ENCODE peak calls at places on chromosomes 5 and 9, in four cellular contexts. O is A549, V is HepG2, W is GM12878. H is an unnamed sample.

GRCh38 chr5:140346348-140347221 is at the start of gene HBEGF:
- DNase-seq in V (peak), O (peak), W (no peak), H (peak)

GRCh38 chr9:88738708-88739107 is 203.7 kb downstream of the NXNL2 start:
- DNase-seq in O (no peak), W (no peak), V (no peak), H (no peak)

GRCh38 chr5:112878760-112879159 is 17.7 kb downstream of the SRP19 start:
- DNase-seq in O (no peak), W (no peak), V (no peak), H (no peak)

GRCh38 chr9:22030101-22030598 is 21.0 kb upstream of the CDKN2B start:
- DNase-seq in O (no peak), W (no peak), V (peak), H (no peak)

GRCh38 chr5:122078116-122078865 is at the start of gene LOX:
- DNase-seq in V (peak), W (no peak), O (peak), H (peak)

GRCh38 chr9:108377881-108378280 is 477.9 kb downstream of the ACTL7B start:
- DNase-seq in W (no peak), V (no peak), O (no peak), H (no peak)

GRCh38 chr9:4792054-4792571 is 631 bp upstream of the RCL1 start:
- DNase-seq in O (no peak), W (no peak), V (no peak), H (no peak)

GRCh38 chr5:173673295-173674170 is 57.1 kb upstream of the BOD1 start:
- DNase-seq in O (no peak), W (no peak), V (no peak), H (no peak)

GRCh38 chr9:33820231-33820745 is 3.3 kb downstream of the UBE2R2 start:
- DNase-seq in W (no peak), V (no peak), O (no peak), H (no peak)

GRCh38 chr5:141734501-141735231 is 52.6 kb upstream of the ARAP3 start:
- DNase-seq in O (peak), V (no peak), W (no peak), H (peak)

GRCh38 chr5:26572486-26572885 is 465.9 kb downstream of the CDH9 start:
- DNase-seq in W (no peak), V (no peak), O (no peak), H (no peak)

GRCh38 chr5:168663276-168664004 is 84.3 kb upstream of the PANK3 start:
- DNase-seq in V (no peak), O (no peak), W (no peak), H (no peak)

GRCh38 chr5:91311697-91312501 is 71.2 kb downstream of the ARRDC3 start:
- DNase-seq in W (peak), O (peak), V (peak), H (peak)

GRCh38 chr5:131514316-131515275 is 120.4 kb downstream of the RAPGEF6 start:
- DNase-seq in V (no peak), W (no peak), O (no peak), H (peak)

DNA sequence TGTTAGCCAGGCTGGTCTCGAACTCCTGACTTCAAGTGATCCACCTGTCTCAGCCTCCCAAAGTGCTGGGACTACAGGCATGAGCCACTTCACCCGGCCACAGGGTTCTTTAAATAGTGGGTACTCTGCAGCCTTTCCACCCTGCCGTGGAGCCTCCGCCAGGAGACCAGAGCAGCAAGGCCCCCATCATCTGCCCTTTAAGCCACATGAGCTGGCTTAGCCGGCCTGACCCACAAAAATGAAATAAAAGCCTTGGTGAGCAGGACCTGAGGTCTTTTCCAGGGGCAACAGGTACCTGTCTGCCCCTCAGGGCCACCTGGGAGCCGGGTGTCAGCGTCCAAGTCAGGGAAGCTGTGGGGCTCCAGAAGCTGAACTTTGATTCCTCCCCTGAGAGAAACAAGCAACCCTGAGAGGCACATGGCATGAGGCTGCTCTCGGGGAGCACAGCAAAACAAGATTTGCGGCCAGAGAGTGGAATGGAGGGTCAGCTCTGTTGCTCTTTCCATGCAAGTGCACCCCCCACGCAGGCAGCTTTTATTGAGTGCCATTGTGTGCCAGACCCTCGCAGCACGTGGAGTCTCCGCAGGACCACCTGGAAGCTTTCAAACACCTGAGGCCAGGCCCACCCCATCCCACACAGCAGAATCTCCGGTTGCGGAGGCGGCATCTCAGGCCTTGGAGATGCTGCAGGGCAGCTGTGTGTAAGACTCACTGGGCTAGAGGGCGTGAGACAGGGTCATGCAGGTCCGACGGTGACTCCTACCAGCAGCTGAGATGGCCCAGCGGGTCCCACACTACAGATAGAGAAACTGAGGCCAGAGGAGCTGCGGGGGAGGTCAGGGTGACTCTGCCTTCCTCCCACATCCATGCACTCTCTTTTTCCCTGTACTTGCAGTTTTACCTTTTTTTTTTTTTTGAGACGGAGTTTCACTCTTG is 4.8 kb upstream of the WNK2 start:
- DNase-seq in O (no peak), V (no peak), W (no peak), H (no peak)
- TF ChIP-seq MYC in O (no peak), V (peak), W (no peak), H (no peak)

GRCh38 chr5:4647955-4648354 is 492.2 kb upstream of the ADAMTS16 start:
- DNase-seq in O (no peak), V (no peak), W (no peak), H (no peak)
- TF ChIP-seq MYC in O (no peak), V (no peak), W (no peak), H (no peak)

GRCh38 chr9:97480749-97481148 is 20.7 kb upstream of the TMOD1 start:
- DNase-seq in O (no peak), V (no peak), W (no peak), H (no peak)

GRCh38 chr9:97478301-97478981 is 23.0 kb upstream of the TMOD1 start:
- DNase-seq in V (peak), W (no peak), O (no peak), H (no peak)

GRCh38 chr9:97484134-97484533 is 17.3 kb upstream of the TMOD1 start:
- DNase-seq in V (no peak), W (no peak), O (no peak), H (no peak)

GRCh38 chr9:97480174-97480573 is 21.3 kb upstream of the TMOD1 start:
- DNase-seq in O (no peak), W (no peak), V (no peak), H (no peak)

GRCh38 chr9:97479496-97480159 is 21.8 kb upstream of the TMOD1 start:
- DNase-seq in W (no peak), O (no peak), V (no peak), H (no peak)
- TF ChIP-seq MYC in W (no peak), O (no peak), V (no peak), H (no peak)

DNA sequence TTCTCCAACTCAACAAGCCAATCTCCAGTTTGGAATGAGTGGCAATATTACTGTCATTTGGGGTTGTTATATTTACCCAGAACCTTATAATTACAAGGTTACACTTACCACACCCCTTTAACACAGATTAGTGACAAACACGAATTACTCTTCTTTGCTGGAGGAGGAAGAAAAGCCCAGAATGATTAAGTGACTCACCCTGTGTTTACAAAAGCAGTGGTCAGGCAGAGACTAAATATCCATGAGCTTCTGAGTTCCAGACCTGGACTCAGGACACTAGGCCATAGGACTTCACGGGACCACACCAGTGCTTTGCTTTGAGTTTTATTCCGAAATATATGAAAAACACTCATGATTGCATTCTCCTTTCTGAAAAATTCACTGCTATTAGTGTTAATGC is 370.8 kb downstream of the TLE1 start:
- DNase-seq in W (no peak), V (peak), O (peak), H (no peak)
- TF ChIP-seq MYC in W (no peak), V (no peak), O (no peak), H (no peak)

DNA sequence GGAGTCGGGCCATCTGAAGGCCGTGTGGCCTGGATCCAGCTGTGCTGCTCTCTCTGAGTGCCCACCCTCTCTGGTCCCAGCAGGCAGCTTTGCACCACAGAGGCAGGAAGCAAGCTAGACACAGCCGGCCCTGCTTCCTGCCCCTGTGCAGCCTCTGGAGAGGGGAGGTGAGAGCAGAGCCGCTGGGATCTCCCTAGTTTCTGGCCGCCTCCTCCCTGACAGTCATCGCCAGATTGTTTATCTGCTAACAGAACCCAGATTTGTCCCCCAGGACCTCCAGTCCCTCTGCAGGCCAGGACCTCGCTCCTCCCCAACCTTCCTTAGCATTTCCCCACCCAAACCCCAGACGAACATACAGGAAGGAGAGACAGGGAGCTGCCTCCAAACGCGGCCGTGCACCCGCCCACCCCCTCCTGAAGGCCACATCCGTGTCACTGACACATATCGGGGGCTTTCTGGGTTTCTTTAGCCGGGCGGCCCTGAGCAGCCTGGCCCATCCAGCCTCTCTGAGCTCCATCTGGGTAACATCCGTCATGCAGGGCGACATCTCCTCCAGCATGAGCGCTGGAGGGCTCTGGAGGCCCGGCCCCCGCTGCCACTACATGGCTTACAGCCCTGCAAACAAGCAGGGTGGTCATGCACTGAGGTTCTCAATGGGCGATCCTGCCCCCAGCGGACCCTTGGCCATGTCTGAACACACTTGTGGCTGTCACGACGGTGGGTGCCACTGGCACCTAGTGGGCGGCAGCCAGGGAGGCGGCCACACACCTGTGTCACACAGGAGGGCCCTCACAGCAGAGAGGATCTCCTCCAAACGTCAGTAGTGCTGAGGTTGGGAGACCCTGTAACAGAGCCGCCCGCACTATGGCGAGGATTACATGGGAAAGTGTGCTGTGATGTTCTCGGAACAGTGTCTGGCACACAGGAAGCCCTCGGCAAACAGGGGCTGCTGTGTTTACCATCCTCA is 47.6 kb downstream of the DBH start:
- DNase-seq in W (no peak), V (no peak), O (no peak), H (no peak)
- TF ChIP-seq MYC in W (no peak), V (no peak), O (no peak), H (no peak)

H was measured in NB4.